ENCODE peak calls at places on chromosomes 4 and X, in six cellular contexts. L, T, Z, D, E and B are unnamed samples.

GRCh38 chr4:82851902-82852750 is 38.8 kb downstream of the SEC31A start:
- DNase-seq in D (no peak), E (no peak), Z (no peak), L (no peak), T (peak; percentile 36), B (no peak)

GRCh38 chr4:70583952-70584834 is 7.9 kb upstream of the AMBN start:
- DNase-seq in L (no peak), D (no peak), Z (no peak), E (no peak), T (no peak), B (peak; percentile 40)

GRCh38 chr4:72522440-72522839 is 46.6 kb downstream of the ADAMTS3 start:
- DNase-seq in E (no peak), T (no peak), Z (no peak), D (no peak), L (no peak), B (no peak)

GRCh38 chrX:151973262-151973661 is 1.2 kb downstream of the GABRE start:
- DNase-seq in E (no peak), L (no peak), Z (no peak), D (peak; percentile 63), T (no peak), B (no peak)

GRCh38 chr4:61959087-61959486 is 759.0 kb downstream of the ADGRL3 start:
- DNase-seq in Z (no peak), L (no peak), D (no peak), T (no peak), E (no peak), B (no peak)

GRCh38 chr4:1290165-1290977 is 680 bp downstream of the MAEA start:
- DNase-seq in T (no peak), Z (no peak), E (no peak), L (no peak), D (no peak), B (peak; percentile 59)

GRCh38 chrX:150880808-150881165 is 17.7 kb downstream of the CD99L2 start:
- DNase-seq in E (no peak), T (no peak), Z (no peak), D (no peak), L (no peak), B (no peak)

GRCh38 chr4:5215321-5215720 is 164.0 kb downstream of the STK32B start:
- DNase-seq in D (no peak), Z (no peak), T (no peak), E (no peak), L (no peak), B (no peak)

GRCh38 chr4:52588097-52588496 is 71.0 kb downstream of the USP46 start:
- DNase-seq in E (peak; percentile 4), T (no peak), Z (no peak), D (peak; percentile 88), L (no peak), B (no peak)

GRCh38 chrX:75156537-75156945 is 458 bp upstream of the ABCB7 start:
- DNase-seq in Z (peak; percentile 4), E (no peak), D (no peak), L (no peak), T (no peak), B (no peak)

GRCh38 chr4:188824553-188824952 is 685.3 kb downstream of the TRIML1 start:
- DNase-seq in E (no peak), T (no peak), Z (no peak), D (no peak), L (no peak), B (no peak)

GRCh38 chr4:138062929-138063328 is 179.2 kb downstream of the SLC7A11 start:
- DNase-seq in T (no peak), D (peak; percentile 65), E (no peak), L (no peak), Z (no peak), B (no peak)

GRCh38 chr4:8709050-8709728 is 116.6 kb downstream of the CPZ start:
- DNase-seq in D (peak; percentile 26), Z (no peak), L (no peak), E (no peak), T (no peak), B (no peak)

GRCh38 chr4:71396382-71396781 is 57.6 kb downstream of the SLC4A4 start:
- DNase-seq in E (no peak), D (no peak), Z (no peak), L (no peak), T (peak; percentile 23), B (no peak)

GRCh38 chr4:38129452-38129830 is 169.2 kb downstream of the PTTG2 start:
- DNase-seq in E (no peak), L (no peak), Z (no peak), T (no peak), D (no peak), B (no peak)

GRCh38 chr4:118280501-118281218 is 72.1 kb downstream of the PRSS12 start:
- DNase-seq in E (peak; percentile 6), D (peak; percentile 79), Z (no peak), T (peak; percentile 74), L (no peak), B (peak; percentile 68)

GRCh38 chr4:82217986-82218715 is 155.6 kb downstream of the HNRNPD start:
- DNase-seq in L (no peak), E (no peak), Z (no peak), D (no peak), T (no peak), B (no peak)

GRCh38 chr4:37723067-37723466 is 36.9 kb upstream of the RELL1 start:
- DNase-seq in L (no peak), T (no peak), E (no peak), D (no peak), Z (no peak), B (no peak)

GRCh38 chr4:73447701-73448100 is 11.7 kb downstream of the AFP start:
- DNase-seq in T (no peak), Z (no peak), E (no peak), L (no peak), D (no peak), B (no peak)

GRCh38 chr4:139278956-139279722 is 886 bp downstream of the MGARP start:
- DNase-seq in Z (no peak), D (peak; percentile 75), E (no peak), T (no peak), L (no peak), B (no peak)

GRCh38 chr4:185862340-185862739 is 50.3 kb upstream of the SORBS2 start:
- DNase-seq in Z (no peak), D (no peak), E (no peak), T (no peak), L (no peak), B (no peak)

GRCh38 chrX:136684120-136684519 is 36.2 kb downstream of the CD40LG start:
- DNase-seq in Z (no peak), T (no peak), E (no peak), D (no peak), L (no peak), B (no peak)

GRCh38 chrX:8455600-8455999 is 9.0 kb upstream of the VCX3B start:
- DNase-seq in Z (no peak), D (no peak), E (no peak), T (no peak), L (no peak), B (no peak)

GRCh38 chr4:113760852-113761681 is 471 bp downstream of the CAMK2D start:
- DNase-seq in L (no peak), E (peak; percentile 74), Z (no peak), T (peak; percentile 73), D (peak; percentile 87), B (peak; percentile 86)

GRCh38 chrX:108001218-108001814 is 19.1 kb upstream of the TEX13B start:
- DNase-seq in L (no peak), T (peak; percentile 28), Z (no peak), E (no peak), D (peak; percentile 57), B (no peak)

GRCh38 chr4:176498857-176499256 is 179.1 kb downstream of the SPCS3 start:
- DNase-seq in D (no peak), L (no peak), Z (no peak), E (no peak), T (no peak), B (no peak)

GRCh38 chr4:40119344-40119743 is 62.7 kb downstream of the N4BP2 start:
- DNase-seq in D (no peak), Z (no peak), T (no peak), E (no peak), L (no peak), B (no peak)

GRCh38 chrX:56787734-56788152 is 58.7 kb downstream of the NBDY start:
- DNase-seq in E (no peak), L (no peak), D (no peak), T (no peak), Z (no peak), B (no peak)

GRCh38 chr4:15262396-15262795 is 165.4 kb upstream of the C1QTNF7 start:
- DNase-seq in L (no peak), D (no peak), E (no peak), Z (no peak), T (no peak), B (no peak)

GRCh38 chr4:189511581-189511980 is 429.1 kb upstream of the FRG1 start:
- DNase-seq in E (no peak), T (no peak), Z (no peak), L (no peak), D (no peak), B (no peak)

GRCh38 chrX:108309144-108309543 is 129.1 kb downstream of the COL4A6 start:
- DNase-seq in D (no peak), E (no peak), T (no peak), L (no peak), Z (no peak), B (no peak)

GRCh38 chr4:801436-802124 is 24.3 kb downstream of the CPLX1 start:
- DNase-seq in T (no peak), Z (no peak), E (no peak), D (no peak), L (no peak), B (no peak)